ENCODE peak calls at places on chromosomes 1 and 21, in six cellular contexts. J, Y, Z, D, R and E are unnamed samples.

GRCh38 chr1:9181176-9181906 is 52.4 kb upstream of the GPR157 start:
- DNase-seq in R (peak), Z (no peak), J (peak), Y (peak), D (peak), E (peak)

GRCh38 chr1:72105201-72105600 is 177.1 kb downstream of the NEGR1 start:
- DNase-seq in Z (no peak), D (no peak), Y (no peak), J (no peak), R (no peak), E (no peak)

GRCh38 chr1:156816561-156817328 is at the start of gene SH2D2A:
- DNase-seq in Z (no peak), D (no peak), Y (peak), J (peak), R (peak), E (peak)

GRCh38 chr1:189275786-189276185 is 1201.9 kb downstream of the BRINP3 start:
- DNase-seq in D (no peak), Z (no peak), R (no peak), Y (no peak), J (no peak), E (no peak)

GRCh38 chr1:53485478-53486394 is 26.5 kb downstream of the DMRTB1 start:
- DNase-seq in R (no peak), J (peak), D (peak), Z (peak), Y (peak), E (peak)

GRCh38 chr1:42423621-42424200 is 32.1 kb downstream of the ZMYND12 start:
- DNase-seq in J (no peak), Y (no peak), R (no peak), Z (no peak), D (no peak), E (no peak)

GRCh38 chr1:22518379-22518778 is 44.9 kb upstream of the EPHA8 start:
- DNase-seq in Y (no peak), D (no peak), R (no peak), Z (no peak), J (no peak), E (no peak)

GRCh38 chr1:23103001-23103879 is 65.4 kb downstream of the LUZP1 start:
- DNase-seq in J (peak), D (no peak), Y (peak), R (no peak), Z (no peak), E (no peak)

GRCh38 chr1:115012434-115012833 is 17.2 kb upstream of the TSHB start:
- DNase-seq in Z (no peak), Y (no peak), R (no peak), J (no peak), D (no peak), E (no peak)

GRCh38 chr1:160377585-160378206 is 10.8 kb downstream of the NHLH1 start:
- DNase-seq in D (no peak), Y (no peak), J (no peak), R (no peak), Z (no peak), E (no peak)

GRCh38 chr1:2466834-2467554 is 9.1 kb upstream of the PLCH2 start:
- DNase-seq in Z (peak), R (no peak), D (no peak), Y (peak), J (no peak), E (peak)

GRCh38 chr21:15009964-15010363 is 54.8 kb downstream of the NRIP1 start:
- DNase-seq in Z (no peak), J (no peak), Y (no peak), R (no peak), D (no peak), E (no peak)

GRCh38 chr1:51192213-51192843 is 43.7 kb upstream of the RNF11 start:
- DNase-seq in R (no peak), J (no peak), D (peak), Y (peak), Z (peak), E (no peak)

GRCh38 chr21:42988234-42988965 is 14.0 kb downstream of the PKNOX1 start:
- DNase-seq in Z (no peak), D (no peak), Y (no peak), J (no peak), R (no peak), E (no peak)

GRCh38 chr1:247376659-247377058 is 39.3 kb upstream of the NLRP3 start:
- DNase-seq in Z (peak), J (no peak), D (no peak), Y (no peak), R (no peak), E (no peak)

GRCh38 chr1:107202007-107202406 is 61.2 kb downstream of the NTNG1 start:
- DNase-seq in Z (no peak), R (no peak), J (no peak), D (no peak), Y (no peak), E (no peak)

GRCh38 chr1:11521605-11522399 is 42.8 kb downstream of the DISP3 start:
- DNase-seq in Y (no peak), D (no peak), J (no peak), Z (no peak), R (no peak), E (no peak)

DNA sequence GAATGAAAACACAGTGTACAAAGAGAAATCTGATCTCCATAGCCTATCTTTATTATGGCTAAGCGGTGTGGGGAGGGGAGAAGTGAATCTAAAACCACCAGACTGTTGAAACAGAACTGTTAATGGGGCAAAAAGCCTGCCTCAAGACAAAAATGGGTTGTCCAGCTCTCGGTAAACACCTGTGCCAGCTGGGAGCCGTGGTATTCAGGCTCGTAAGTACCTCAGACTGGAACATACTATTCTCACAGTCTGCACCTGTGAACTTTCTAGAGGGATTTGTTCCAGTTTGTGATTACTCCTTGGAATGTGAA is 42.7 kb upstream of the ATP1A1 start:
- DNase-seq in D (no peak), Y (no peak), R (no peak), J (no peak), Z (no peak), E (no peak)
- TF ChIP-seq POLR2AphosphoS5 in D (no peak), Y (no peak), R (no peak), J (no peak), Z (no peak), E (no peak)

DNA sequence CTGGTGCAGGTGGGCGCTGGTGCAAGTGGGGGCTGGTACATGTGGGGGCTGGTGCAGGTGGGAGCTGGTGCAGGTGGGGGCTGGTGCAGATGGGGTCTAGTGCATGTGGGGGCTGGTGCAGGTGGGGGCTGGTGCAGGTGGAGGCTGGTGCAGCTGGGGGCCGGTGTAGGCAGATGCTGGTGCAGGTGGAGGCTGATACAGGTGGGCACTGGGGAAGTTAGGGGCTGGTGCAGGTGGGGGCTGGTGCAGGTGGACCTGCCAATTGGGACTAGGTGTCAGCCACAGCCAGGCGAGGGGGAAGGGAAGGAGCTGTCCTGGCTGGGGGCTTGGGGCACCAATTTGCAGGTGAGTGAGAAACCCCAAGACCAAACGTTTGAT is 46.5 kb upstream of the TLR5 start:
- DNase-seq in Y (no peak), D (no peak), Z (no peak), J (no peak), R (no peak), E (no peak)
- TF ChIP-seq TAF1 in Y (no peak), D (no peak), Z (no peak), J (no peak), R (no peak), E (no peak)

GRCh38 chr21:44867464-44867863 is 6.0 kb downstream of the PTTG1IP start:
- DNase-seq in D (no peak), R (no peak), Y (no peak), Z (no peak), J (no peak), E (no peak)
- TF ChIP-seq POLR2A in D (no peak), R (no peak), Y (no peak), Z (no peak), J (no peak), E (no peak)

GRCh38 chr1:192906334-192906733 is 97.5 kb downstream of the RGS2 start:
- DNase-seq in J (no peak), R (no peak), Z (no peak), Y (no peak), D (no peak), E (no peak)

GRCh38 chr1:192903142-192903541 is 94.3 kb downstream of the RGS2 start:
- DNase-seq in R (no peak), Y (no peak), J (no peak), Z (no peak), D (no peak), E (no peak)

GRCh38 chr1:192905049-192905448 is 96.2 kb downstream of the RGS2 start:
- DNase-seq in R (no peak), J (no peak), Y (no peak), Z (no peak), D (no peak), E (no peak)

GRCh38 chr1:192904438-192904895 is 95.6 kb downstream of the RGS2 start:
- DNase-seq in D (no peak), Y (no peak), Z (no peak), J (no peak), R (no peak), E (no peak)

GRCh38 chr1:192907545-192908243 is 98.9 kb downstream of the RGS2 start:
- DNase-seq in Z (no peak), D (no peak), Y (no peak), J (no peak), R (no peak), E (no peak)
- TF ChIP-seq POLR2AphosphoS5 in Z (no peak), D (no peak), Y (no peak), J (no peak), R (no peak), E (no peak)

GRCh38 chr1:40534589-40534988 is 3.2 kb downstream of the ZNF684 start:
- DNase-seq in J (no peak), R (no peak), Y (no peak), D (no peak), Z (no peak), E (no peak)

GRCh38 chr1:40535732-40536131 is 4.3 kb downstream of the ZNF684 start:
- DNase-seq in R (no peak), Y (no peak), D (peak), J (no peak), Z (no peak), E (no peak)

DNA sequence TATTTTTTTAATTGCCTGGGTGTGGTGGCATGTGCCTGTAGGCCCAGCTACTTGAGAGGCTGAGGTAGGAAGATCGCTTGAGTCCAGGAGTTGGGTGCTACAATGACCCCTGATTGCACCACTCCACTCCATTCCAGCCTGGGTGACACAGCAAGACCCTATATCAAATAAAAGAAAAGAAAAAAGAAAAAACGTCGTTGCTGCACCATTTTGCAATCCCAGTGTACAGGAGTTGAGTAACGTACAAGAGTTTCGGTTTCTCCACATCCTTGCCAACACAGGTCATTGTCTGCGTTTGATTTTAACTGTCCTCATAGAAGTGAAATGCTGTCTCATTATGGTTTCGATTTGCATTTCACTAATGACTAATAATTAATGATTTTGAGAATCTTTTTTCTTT is 7.9 kb downstream of the ZNF684 start:
- DNase-seq in R (no peak), Z (no peak), Y (no peak), J (no peak), D (no peak), E (no peak)
- TF ChIP-seq TAF1 in R (no peak), Z (no peak), Y (no peak), J (no peak), D (no peak), E (no peak)

DNA sequence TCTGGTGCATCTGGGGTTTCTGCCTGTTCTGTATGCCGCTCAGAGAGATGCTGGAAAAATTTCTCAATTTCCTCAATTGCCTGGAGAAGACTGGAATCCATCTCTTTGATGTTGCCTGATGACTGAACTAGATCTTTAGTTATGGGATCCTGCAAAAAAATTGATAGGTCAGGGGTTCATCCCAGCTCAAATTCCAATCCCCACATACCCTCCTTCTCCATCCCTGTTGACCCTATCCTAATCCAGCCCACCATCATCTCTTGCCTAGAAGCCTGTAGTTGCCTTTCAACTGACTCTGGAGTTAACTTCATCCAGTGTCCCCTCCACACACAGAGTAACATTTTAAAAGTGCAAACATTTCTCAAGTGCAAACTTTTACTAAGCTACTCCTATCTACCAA is at the start of gene KLF18:
- DNase-seq in R (no peak), D (no peak), J (no peak), Y (no peak), Z (no peak), E (no peak)
- TF ChIP-seq POLR2A in R (no peak), D (no peak), J (no peak), Y (no peak), Z (no peak), E (no peak)

GRCh38 chr1:1421147-1421906 is at the start of gene ANKRD65:
- DNase-seq in Z (no peak), R (no peak), J (no peak), Y (no peak), D (peak), E (no peak)
- TF ChIP-seq POLR2AphosphoS5 in Z (no peak), R (no peak), J (no peak), Y (no peak), D (peak), E (no peak)

GRCh38 chr1:202959276-202959620 is 1.1 kb upstream of the ADIPOR1 start:
- DNase-seq in D (peak), Y (peak), J (no peak), R (no peak), Z (no peak), E (no peak)
- TF ChIP-seq TAF1 in D (no peak), Y (no peak), J (no peak), R (no peak), Z (no peak), E (no peak)